ENCODE peak calls at places on chromosome 4, in eight cellular contexts. One of them, this sample, is unnamed.

GRCh38 chr4:88018471-88018870 is 11.0 kb downstream of the PKD2 start:
- DNase-seq in left ventricle myocardium inferior: no peak
- DNase-seq in colonic mucosa: no peak
- DNase-seq in neuronal stem cell: no peak
- DNase-seq in astrocyte of the spinal cord: peak
- DNase-seq in trophoblast cell: no peak
- DNase-seq in adrenal gland: no peak
- DNase-seq in fibroblast of the aortic adventitia: peak
- DNase-seq in this sample: no peak

GRCh38 chr4:83851261-83852084 is 315.6 kb downstream of the GPAT3 start:
- DNase-seq in astrocyte of the spinal cord: peak
- DNase-seq in neuronal stem cell: no peak
- DNase-seq in colonic mucosa: no peak
- DNase-seq in fibroblast of the aortic adventitia: peak
- DNase-seq in trophoblast cell: peak
- DNase-seq in adrenal gland: no peak
- DNase-seq in left ventricle myocardium inferior: no peak
- DNase-seq in this sample: no peak

GRCh38 chr4:53514509-53514908 is 76.8 kb downstream of the LNX1 start:
- DNase-seq in neuronal stem cell: no peak
- DNase-seq in left ventricle myocardium inferior: no peak
- DNase-seq in fibroblast of the aortic adventitia: peak
- DNase-seq in adrenal gland: no peak
- DNase-seq in colonic mucosa: no peak
- DNase-seq in trophoblast cell: no peak
- DNase-seq in astrocyte of the spinal cord: no peak
- DNase-seq in this sample: no peak

GRCh38 chr4:100462206-100462605 is 55.6 kb downstream of the EMCN start:
- DNase-seq in left ventricle myocardium inferior: no peak
- DNase-seq in adrenal gland: no peak
- DNase-seq in fibroblast of the aortic adventitia: peak
- DNase-seq in neuronal stem cell: no peak
- DNase-seq in colonic mucosa: no peak
- DNase-seq in astrocyte of the spinal cord: peak
- DNase-seq in trophoblast cell: no peak
- DNase-seq in this sample: no peak

GRCh38 chr4:56219447-56219846 is 167.8 kb downstream of the AASDH start:
- DNase-seq in neuronal stem cell: no peak
- DNase-seq in trophoblast cell: no peak
- DNase-seq in left ventricle myocardium inferior: no peak
- DNase-seq in fibroblast of the aortic adventitia: no peak
- DNase-seq in colonic mucosa: no peak
- DNase-seq in adrenal gland: no peak
- DNase-seq in astrocyte of the spinal cord: no peak
- DNase-seq in this sample: no peak

GRCh38 chr4:1321486-1321885 is 25.5 kb upstream of the UVSSA start:
- DNase-seq in neuronal stem cell: no peak
- DNase-seq in adrenal gland: no peak
- DNase-seq in astrocyte of the spinal cord: no peak
- DNase-seq in left ventricle myocardium inferior: no peak
- DNase-seq in fibroblast of the aortic adventitia: no peak
- DNase-seq in trophoblast cell: no peak
- DNase-seq in colonic mucosa: no peak
- DNase-seq in this sample: no peak

GRCh38 chr4:23930750-23931488 is 41.1 kb upstream of the PPARGC1A start:
- DNase-seq in neuronal stem cell: no peak
- DNase-seq in left ventricle myocardium inferior: peak
- DNase-seq in astrocyte of the spinal cord: no peak
- DNase-seq in trophoblast cell: no peak
- DNase-seq in fibroblast of the aortic adventitia: no peak
- DNase-seq in colonic mucosa: peak
- DNase-seq in adrenal gland: peak
- DNase-seq in this sample: peak

GRCh38 chr4:10173754-10174749 is 57.5 kb upstream of the WDR1 start:
- DNase-seq in adrenal gland: no peak
- DNase-seq in colonic mucosa: no peak
- DNase-seq in trophoblast cell: peak
- DNase-seq in left ventricle myocardium inferior: peak
- DNase-seq in astrocyte of the spinal cord: no peak
- DNase-seq in neuronal stem cell: no peak
- DNase-seq in fibroblast of the aortic adventitia: peak
- DNase-seq in this sample: peak

GRCh38 chr4:22587253-22587652 is 71.4 kb upstream of the ADGRA3 start:
- DNase-seq in trophoblast cell: no peak
- DNase-seq in astrocyte of the spinal cord: no peak
- DNase-seq in neuronal stem cell: no peak
- DNase-seq in colonic mucosa: no peak
- DNase-seq in fibroblast of the aortic adventitia: no peak
- DNase-seq in adrenal gland: no peak
- DNase-seq in left ventricle myocardium inferior: no peak
- DNase-seq in this sample: no peak

GRCh38 chr4:1928356-1929235 is 57.4 kb downstream of the NSD2 start:
- DNase-seq in astrocyte of the spinal cord: no peak
- DNase-seq in neuronal stem cell: no peak
- DNase-seq in adrenal gland: no peak
- DNase-seq in colonic mucosa: no peak
- DNase-seq in fibroblast of the aortic adventitia: no peak
- DNase-seq in left ventricle myocardium inferior: no peak
- DNase-seq in trophoblast cell: no peak
- DNase-seq in this sample: no peak

GRCh38 chr4:145045180-145045579 is 52.8 kb downstream of the ANAPC10 start:
- DNase-seq in fibroblast of the aortic adventitia: no peak
- DNase-seq in astrocyte of the spinal cord: no peak
- DNase-seq in left ventricle myocardium inferior: no peak
- DNase-seq in neuronal stem cell: no peak
- DNase-seq in adrenal gland: no peak
- DNase-seq in trophoblast cell: no peak
- DNase-seq in colonic mucosa: no peak
- DNase-seq in this sample: no peak

GRCh38 chr4:82739292-82740190 is 59.1 kb downstream of the SCD5 start:
- DNase-seq in fibroblast of the aortic adventitia: peak
- DNase-seq in adrenal gland: peak
- DNase-seq in colonic mucosa: peak
- DNase-seq in astrocyte of the spinal cord: peak
- DNase-seq in left ventricle myocardium inferior: peak
- DNase-seq in trophoblast cell: peak
- DNase-seq in neuronal stem cell: peak
- DNase-seq in this sample: peak

GRCh38 chr4:56371426-56372220 is 15.7 kb downstream of the AASDH start:
- DNase-seq in neuronal stem cell: peak
- DNase-seq in adrenal gland: no peak
- DNase-seq in colonic mucosa: no peak
- DNase-seq in left ventricle myocardium inferior: no peak
- DNase-seq in trophoblast cell: no peak
- DNase-seq in fibroblast of the aortic adventitia: no peak
- DNase-seq in astrocyte of the spinal cord: no peak
- DNase-seq in this sample: no peak

GRCh38 chr4:146134761-146135160 is 40.8 kb upstream of the LSM6 start:
- DNase-seq in astrocyte of the spinal cord: peak
- DNase-seq in neuronal stem cell: no peak
- DNase-seq in fibroblast of the aortic adventitia: peak
- DNase-seq in trophoblast cell: no peak
- DNase-seq in left ventricle myocardium inferior: peak
- DNase-seq in colonic mucosa: peak
- DNase-seq in adrenal gland: no peak
- DNase-seq in this sample: no peak

GRCh38 chr4:153541426-153542096 is 75.4 kb downstream of the TMEM131L start:
- DNase-seq in left ventricle myocardium inferior: no peak
- DNase-seq in astrocyte of the spinal cord: peak
- DNase-seq in fibroblast of the aortic adventitia: peak
- DNase-seq in adrenal gland: no peak
- DNase-seq in trophoblast cell: no peak
- DNase-seq in neuronal stem cell: no peak
- DNase-seq in colonic mucosa: no peak
- DNase-seq in this sample: peak

GRCh38 chr4:119031218-119031617 is 104.4 kb upstream of the MYOZ2 start:
- DNase-seq in left ventricle myocardium inferior: no peak
- DNase-seq in neuronal stem cell: no peak
- DNase-seq in astrocyte of the spinal cord: no peak
- DNase-seq in trophoblast cell: no peak
- DNase-seq in colonic mucosa: no peak
- DNase-seq in adrenal gland: no peak
- DNase-seq in fibroblast of the aortic adventitia: no peak
- DNase-seq in this sample: no peak

GRCh38 chr4:119028296-119028695 is 107.3 kb upstream of the MYOZ2 start:
- DNase-seq in colonic mucosa: no peak
- DNase-seq in left ventricle myocardium inferior: no peak
- DNase-seq in fibroblast of the aortic adventitia: no peak
- DNase-seq in neuronal stem cell: no peak
- DNase-seq in adrenal gland: no peak
- DNase-seq in astrocyte of the spinal cord: no peak
- DNase-seq in trophoblast cell: no peak
- DNase-seq in this sample: no peak

GRCh38 chr4:119032921-119033685 is 102.5 kb upstream of the MYOZ2 start:
- DNase-seq in trophoblast cell: no peak
- DNase-seq in neuronal stem cell: no peak
- DNase-seq in colonic mucosa: no peak
- DNase-seq in adrenal gland: no peak
- DNase-seq in fibroblast of the aortic adventitia: no peak
- DNase-seq in astrocyte of the spinal cord: no peak
- DNase-seq in left ventricle myocardium inferior: no peak
- DNase-seq in this sample: no peak

GRCh38 chr4:119029847-119030535 is 105.6 kb upstream of the MYOZ2 start:
- DNase-seq in neuronal stem cell: no peak
- DNase-seq in colonic mucosa: no peak
- DNase-seq in left ventricle myocardium inferior: no peak
- DNase-seq in astrocyte of the spinal cord: no peak
- DNase-seq in adrenal gland: no peak
- DNase-seq in fibroblast of the aortic adventitia: no peak
- DNase-seq in trophoblast cell: no peak
- DNase-seq in this sample: no peak

GRCh38 chr4:119030536-119030890 is 105.1 kb upstream of the MYOZ2 start:
- DNase-seq in adrenal gland: no peak
- DNase-seq in colonic mucosa: no peak
- DNase-seq in left ventricle myocardium inferior: no peak
- DNase-seq in fibroblast of the aortic adventitia: no peak
- DNase-seq in astrocyte of the spinal cord: no peak
- DNase-seq in neuronal stem cell: no peak
- DNase-seq in trophoblast cell: no peak
- DNase-seq in this sample: no peak
- H3K4me3 ChIP-seq in adrenal gland: no peak
- H3K4me3 ChIP-seq in colonic mucosa: peak
- H3K4me3 ChIP-seq in left ventricle myocardium inferior: no peak
- H3K4me3 ChIP-seq in fibroblast of the aortic adventitia: no peak
- H3K4me3 ChIP-seq in astrocyte of the spinal cord: no peak
- H3K4me3 ChIP-seq in neuronal stem cell: no peak
- H3K4me3 ChIP-seq in trophoblast cell: no peak
- H3K4me3 ChIP-seq in this sample: no peak

DNA sequence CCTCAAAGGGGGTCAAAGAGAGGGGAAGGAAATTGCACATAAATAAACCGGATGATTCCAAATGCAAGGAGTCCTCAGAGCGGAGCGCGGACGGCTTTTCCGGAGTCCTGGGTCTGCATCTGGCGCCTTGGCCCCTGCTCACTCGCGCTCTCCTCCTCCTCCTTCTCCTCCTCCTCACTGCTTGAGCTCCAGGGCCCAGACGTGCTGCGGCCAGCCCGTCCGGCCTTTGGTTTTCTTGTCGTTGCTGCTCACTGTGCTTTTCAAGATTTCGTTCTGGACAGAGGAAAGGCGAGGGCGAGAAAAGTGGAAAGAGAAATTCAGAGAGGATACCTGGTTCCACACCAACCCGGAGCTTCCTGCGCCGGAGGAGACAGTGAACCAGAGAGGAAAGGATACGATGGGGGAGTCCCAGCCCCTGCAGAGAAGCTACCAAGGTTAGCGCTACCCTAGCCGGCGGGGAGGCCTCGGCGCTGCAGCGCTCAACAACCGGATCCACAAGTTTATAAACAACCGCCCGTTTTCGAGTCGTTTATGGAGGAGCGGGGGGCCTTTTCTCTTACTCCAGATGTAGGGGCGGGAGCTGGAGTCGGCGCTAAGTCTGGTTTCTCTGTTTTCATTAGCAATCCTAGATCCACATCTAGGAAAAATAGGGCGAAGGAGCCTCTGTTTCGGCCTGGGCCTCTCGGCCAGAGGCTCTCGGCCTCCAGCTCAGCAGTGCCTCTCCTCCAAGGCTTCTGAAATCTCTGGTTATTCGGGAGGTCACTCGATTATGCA is 2.7 kb downstream of the HAND2 start:
- DNase-seq in neuronal stem cell: no peak
- DNase-seq in trophoblast cell: no peak
- DNase-seq in adrenal gland: no peak
- DNase-seq in fibroblast of the aortic adventitia: peak
- DNase-seq in left ventricle myocardium inferior: no peak
- DNase-seq in colonic mucosa: no peak
- DNase-seq in astrocyte of the spinal cord: no peak
- DNase-seq in this sample: peak
- H3K4me3 ChIP-seq in neuronal stem cell: no peak
- H3K4me3 ChIP-seq in trophoblast cell: peak
- H3K4me3 ChIP-seq in adrenal gland: no peak
- H3K4me3 ChIP-seq in fibroblast of the aortic adventitia: peak
- H3K4me3 ChIP-seq in left ventricle myocardium inferior: peak
- H3K4me3 ChIP-seq in colonic mucosa: peak
- H3K4me3 ChIP-seq in astrocyte of the spinal cord: no peak
- H3K4me3 ChIP-seq in this sample: peak

DNA sequence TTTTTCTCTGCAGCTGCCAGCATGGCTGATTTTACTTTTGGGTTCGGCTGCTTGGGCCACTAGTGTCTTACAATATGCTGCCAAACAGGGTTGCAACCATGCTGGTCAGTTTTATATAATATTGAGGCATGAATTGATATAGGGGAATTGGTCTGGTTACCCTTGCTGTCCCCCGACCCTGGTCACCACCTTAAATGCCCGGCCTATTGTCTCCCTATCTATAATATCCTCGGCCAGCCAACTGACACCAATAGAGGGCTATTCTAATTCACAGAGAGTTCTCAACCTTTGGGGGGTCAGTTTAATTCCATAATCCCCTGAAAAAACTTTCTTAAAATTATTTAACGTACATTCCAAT is 28.7 kb downstream of the SULT1E1 start:
- DNase-seq in left ventricle myocardium inferior: no peak
- DNase-seq in colonic mucosa: no peak
- DNase-seq in neuronal stem cell: no peak
- DNase-seq in adrenal gland: no peak
- DNase-seq in trophoblast cell: no peak
- DNase-seq in fibroblast of the aortic adventitia: no peak
- DNase-seq in astrocyte of the spinal cord: no peak
- DNase-seq in this sample: no peak
- H3K4me3 ChIP-seq in left ventricle myocardium inferior: no peak
- H3K4me3 ChIP-seq in colonic mucosa: peak
- H3K4me3 ChIP-seq in neuronal stem cell: no peak
- H3K4me3 ChIP-seq in adrenal gland: no peak
- H3K4me3 ChIP-seq in trophoblast cell: no peak
- H3K4me3 ChIP-seq in fibroblast of the aortic adventitia: no peak
- H3K4me3 ChIP-seq in astrocyte of the spinal cord: no peak
- H3K4me3 ChIP-seq in this sample: no peak

GRCh38 chr4:40990899-40991265 is 223.5 kb downstream of the APBB2 start:
- DNase-seq in adrenal gland: no peak
- DNase-seq in colonic mucosa: no peak
- DNase-seq in astrocyte of the spinal cord: no peak
- DNase-seq in fibroblast of the aortic adventitia: no peak
- DNase-seq in trophoblast cell: no peak
- DNase-seq in left ventricle myocardium inferior: no peak
- DNase-seq in neuronal stem cell: no peak
- DNase-seq in this sample: no peak
- H3K4me3 ChIP-seq in adrenal gland: no peak
- H3K4me3 ChIP-seq in colonic mucosa: no peak
- H3K4me3 ChIP-seq in astrocyte of the spinal cord: no peak
- H3K4me3 ChIP-seq in fibroblast of the aortic adventitia: no peak
- H3K4me3 ChIP-seq in trophoblast cell: no peak
- H3K4me3 ChIP-seq in left ventricle myocardium inferior: no peak
- H3K4me3 ChIP-seq in neuronal stem cell: no peak
- H3K4me3 ChIP-seq in this sample: no peak